ENCODE peak calls at places on chromosomes 3 and 15, in five cellular contexts. G, H, B, Y and K are unnamed samples.

GRCh38 chr3:172846706-172847105 is 96.2 kb downstream of the ECT2 start:
- DNase-seq in G (no peak), B (no peak), H (peak), Y (no peak), K (no peak)

GRCh38 chr3:158458464-158458863 is 112.5 kb upstream of the MLF1 start:
- DNase-seq in H (no peak), G (no peak), Y (no peak), B (no peak), K (no peak)

GRCh38 chr3:37086918-37087317 is 87.5 kb downstream of the LRRFIP2 start:
- DNase-seq in B (no peak), G (no peak), H (no peak), Y (no peak), K (no peak)

GRCh38 chr3:66473637-66474036 is 27.2 kb downstream of the LRIG1 start:
- DNase-seq in Y (no peak), H (peak), B (no peak), G (no peak), K (no peak)

GRCh38 chr15:29538110-29538509 is 268.5 kb upstream of the NSMCE3 start:
- DNase-seq in B (no peak), Y (no peak), G (no peak), H (no peak), K (no peak)

GRCh38 chr3:179000144-179000543 is 71.5 kb downstream of the ZMAT3 start:
- DNase-seq in Y (no peak), G (no peak), B (no peak), H (peak), K (no peak)

GRCh38 chr15:63891079-63891762 is 57.5 kb upstream of the HERC1 start:
- DNase-seq in H (peak), B (peak), Y (peak), G (peak), K (peak)

GRCh38 chr3:187490366-187490765 is 122.2 kb downstream of the RTP4 start:
- DNase-seq in G (no peak), H (peak), Y (no peak), B (no peak), K (no peak)

GRCh38 chr3:101273608-101274007 is 46.8 kb downstream of the IMPG2 start:
- DNase-seq in G (no peak), H (no peak), Y (no peak), B (no peak), K (no peak)

GRCh38 chr3:177466076-177466475 is 268.8 kb upstream of the TBL1XR1 start:
- DNase-seq in G (no peak), H (peak), Y (no peak), B (no peak), K (no peak)

GRCh38 chr3:179995406-179995805 is 41.3 kb downstream of the PEX5L start:
- DNase-seq in Y (no peak), B (no peak), G (no peak), H (no peak), K (no peak)

GRCh38 chr3:22980346-22980745 is 222.8 kb upstream of the UBE2E2 start:
- DNase-seq in Y (no peak), G (no peak), B (no peak), H (peak), K (no peak)

GRCh38 chr15:83283813-83284562 is 476 bp downstream of the BNC1 start:
- DNase-seq in Y (no peak), H (peak), B (no peak), G (no peak), K (no peak)

GRCh38 chr3:142898346-142899213 is 9.7 kb upstream of the PCOLCE2 start:
- DNase-seq in G (no peak), B (no peak), Y (no peak), H (no peak), K (no peak)

GRCh38 chr3:191236635-191237034 is 37.6 kb downstream of the OSTN start:
- DNase-seq in G (no peak), Y (no peak), B (no peak), H (peak), K (no peak)